ENCODE peak calls at places on chromosomes 3 and 15, in ten cellular contexts. One of them, this sample, is unnamed.

GRCh38 chr15:57962887-57963286 is 102.6 kb downstream of the ALDH1A2 start:
- DNase-seq in non-pigmented ciliary epithelial cell: no peak
- DNase-seq in mesothelial cell of epicardium: no peak
- DNase-seq in glomerular endothelial cell: no peak
- DNase-seq in neural crest cell: no peak
- DNase-seq in stimulated activated CD4-positive, alpha-beta T cell treated with anti-CD3 and anti-CD28 coated beads, Interleukin-15, amount 100 ng/mL, for 1 hour: no peak
- DNase-seq in T-cell: no peak
- DNase-seq in heart right ventricle: no peak
- DNase-seq in AG10803: no peak
- DNase-seq in KBM-7: peak
- DNase-seq in this sample: no peak

GRCh38 chr3:147038456-147038855 is 367.9 kb downstream of the ZIC4 start:
- DNase-seq in KBM-7: no peak
- DNase-seq in stimulated activated CD4-positive, alpha-beta T cell treated with anti-CD3 and anti-CD28 coated beads, Interleukin-15, amount 100 ng/mL, for 1 hour: no peak
- DNase-seq in AG10803: peak
- DNase-seq in T-cell: no peak
- DNase-seq in heart right ventricle: no peak
- DNase-seq in glomerular endothelial cell: no peak
- DNase-seq in neural crest cell: no peak
- DNase-seq in mesothelial cell of epicardium: no peak
- DNase-seq in non-pigmented ciliary epithelial cell: peak
- DNase-seq in this sample: no peak

GRCh38 chr3:136070334-136070733 is 104.8 kb downstream of the PPP2R3A start:
- DNase-seq in glomerular endothelial cell: no peak
- DNase-seq in neural crest cell: no peak
- DNase-seq in mesothelial cell of epicardium: no peak
- DNase-seq in AG10803: peak
- DNase-seq in KBM-7: no peak
- DNase-seq in non-pigmented ciliary epithelial cell: peak
- DNase-seq in stimulated activated CD4-positive, alpha-beta T cell treated with anti-CD3 and anti-CD28 coated beads, Interleukin-15, amount 100 ng/mL, for 1 hour: no peak
- DNase-seq in T-cell: no peak
- DNase-seq in heart right ventricle: no peak
- DNase-seq in this sample: peak

GRCh38 chr15:45457641-45458539 is 64.7 kb downstream of the SLC30A4 start:
- DNase-seq in KBM-7: peak
- DNase-seq in AG10803: peak
- DNase-seq in T-cell: peak
- DNase-seq in stimulated activated CD4-positive, alpha-beta T cell treated with anti-CD3 and anti-CD28 coated beads, Interleukin-15, amount 100 ng/mL, for 1 hour: peak
- DNase-seq in heart right ventricle: no peak
- DNase-seq in glomerular endothelial cell: peak
- DNase-seq in mesothelial cell of epicardium: peak
- DNase-seq in neural crest cell: peak
- DNase-seq in non-pigmented ciliary epithelial cell: no peak
- DNase-seq in this sample: peak

GRCh38 chr15:83971967-83972366 is 263.6 kb upstream of the GOLGA6L4 start:
- DNase-seq in stimulated activated CD4-positive, alpha-beta T cell treated with anti-CD3 and anti-CD28 coated beads, Interleukin-15, amount 100 ng/mL, for 1 hour: no peak
- DNase-seq in AG10803: peak
- DNase-seq in glomerular endothelial cell: no peak
- DNase-seq in heart right ventricle: no peak
- DNase-seq in mesothelial cell of epicardium: no peak
- DNase-seq in neural crest cell: no peak
- DNase-seq in KBM-7: no peak
- DNase-seq in non-pigmented ciliary epithelial cell: no peak
- DNase-seq in T-cell: no peak
- DNase-seq in this sample: no peak

GRCh38 chr3:171464462-171464861 is 4.3 kb upstream of the TNIK start:
- DNase-seq in KBM-7: no peak
- DNase-seq in glomerular endothelial cell: no peak
- DNase-seq in heart right ventricle: no peak
- DNase-seq in AG10803: no peak
- DNase-seq in stimulated activated CD4-positive, alpha-beta T cell treated with anti-CD3 and anti-CD28 coated beads, Interleukin-15, amount 100 ng/mL, for 1 hour: no peak
- DNase-seq in mesothelial cell of epicardium: no peak
- DNase-seq in T-cell: no peak
- DNase-seq in neural crest cell: no peak
- DNase-seq in non-pigmented ciliary epithelial cell: no peak
- DNase-seq in this sample: no peak

GRCh38 chr3:189839576-189839975 is 208.4 kb downstream of the TP63 start:
- DNase-seq in stimulated activated CD4-positive, alpha-beta T cell treated with anti-CD3 and anti-CD28 coated beads, Interleukin-15, amount 100 ng/mL, for 1 hour: no peak
- DNase-seq in mesothelial cell of epicardium: no peak
- DNase-seq in non-pigmented ciliary epithelial cell: peak
- DNase-seq in AG10803: peak
- DNase-seq in heart right ventricle: no peak
- DNase-seq in T-cell: no peak
- DNase-seq in neural crest cell: no peak
- DNase-seq in KBM-7: no peak
- DNase-seq in glomerular endothelial cell: no peak
- DNase-seq in this sample: no peak

GRCh38 chr3:72698154-72698917 is 149.9 kb downstream of the SHQ1 start:
- DNase-seq in non-pigmented ciliary epithelial cell: no peak
- DNase-seq in KBM-7: no peak
- DNase-seq in mesothelial cell of epicardium: no peak
- DNase-seq in neural crest cell: no peak
- DNase-seq in T-cell: no peak
- DNase-seq in stimulated activated CD4-positive, alpha-beta T cell treated with anti-CD3 and anti-CD28 coated beads, Interleukin-15, amount 100 ng/mL, for 1 hour: no peak
- DNase-seq in AG10803: no peak
- DNase-seq in heart right ventricle: no peak
- DNase-seq in glomerular endothelial cell: no peak
- DNase-seq in this sample: no peak

GRCh38 chr3:154228561-154229216 is 95.6 kb downstream of the DHX36 start:
- DNase-seq in non-pigmented ciliary epithelial cell: no peak
- DNase-seq in heart right ventricle: no peak
- DNase-seq in T-cell: no peak
- DNase-seq in KBM-7: no peak
- DNase-seq in mesothelial cell of epicardium: no peak
- DNase-seq in neural crest cell: no peak
- DNase-seq in AG10803: no peak
- DNase-seq in stimulated activated CD4-positive, alpha-beta T cell treated with anti-CD3 and anti-CD28 coated beads, Interleukin-15, amount 100 ng/mL, for 1 hour: no peak
- DNase-seq in glomerular endothelial cell: no peak
- DNase-seq in this sample: no peak

GRCh38 chr3:58656631-58657030 is 9.9 kb downstream of the FAM3D start:
- DNase-seq in heart right ventricle: no peak
- DNase-seq in non-pigmented ciliary epithelial cell: no peak
- DNase-seq in glomerular endothelial cell: no peak
- DNase-seq in T-cell: no peak
- DNase-seq in stimulated activated CD4-positive, alpha-beta T cell treated with anti-CD3 and anti-CD28 coated beads, Interleukin-15, amount 100 ng/mL, for 1 hour: no peak
- DNase-seq in AG10803: no peak
- DNase-seq in KBM-7: no peak
- DNase-seq in neural crest cell: no peak
- DNase-seq in mesothelial cell of epicardium: no peak
- DNase-seq in this sample: no peak